ENCODE peak calls at places on chromosomes 6 and 20, in ten cellular contexts. One of them, this sample, is unnamed.

GRCh38 chr6:26739811-26740210 is 80.3 kb upstream of the ZNF322 start:
- DNase-seq in coronary artery: no peak
- DNase-seq in mucosa of descending colon: no peak
- DNase-seq in keratinocyte: no peak
- DNase-seq in neural crest cell: no peak
- DNase-seq in IMR-90: no peak
- DNase-seq in GM20000: no peak
- DNase-seq in foreskin fibroblast: no peak
- DNase-seq in sigmoid colon: no peak
- DNase-seq in endothelial cell: no peak
- DNase-seq in this sample: peak; percentile 3

GRCh38 chr6:100464162-100464851 is 414 bp downstream of the SIM1 start:
- DNase-seq in coronary artery: no peak
- DNase-seq in mucosa of descending colon: no peak
- DNase-seq in keratinocyte: no peak
- DNase-seq in neural crest cell: no peak
- DNase-seq in IMR-90: no peak
- DNase-seq in GM20000: no peak
- DNase-seq in foreskin fibroblast: no peak
- DNase-seq in sigmoid colon: no peak
- DNase-seq in endothelial cell: peak; percentile 30
- DNase-seq in this sample: no peak

GRCh38 chr6:147285087-147285855 is 81.1 kb downstream of the STXBP5 start:
- DNase-seq in coronary artery: no peak
- DNase-seq in mucosa of descending colon: no peak
- DNase-seq in keratinocyte: no peak
- DNase-seq in neural crest cell: no peak
- DNase-seq in IMR-90: peak; percentile 65
- DNase-seq in GM20000: peak; percentile 15
- DNase-seq in foreskin fibroblast: peak; percentile 25
- DNase-seq in sigmoid colon: no peak
- DNase-seq in endothelial cell: no peak
- DNase-seq in this sample: no peak

GRCh38 chr6:43274916-43275597 is 23.0 kb upstream of the SLC22A7 start:
- DNase-seq in coronary artery: no peak
- DNase-seq in mucosa of descending colon: peak; percentile 90
- DNase-seq in keratinocyte: no peak
- DNase-seq in neural crest cell: no peak
- DNase-seq in IMR-90: no peak
- DNase-seq in GM20000: peak; percentile 82
- DNase-seq in foreskin fibroblast: no peak
- DNase-seq in sigmoid colon: no peak
- DNase-seq in endothelial cell: no peak
- DNase-seq in this sample: no peak

GRCh38 chr6:71446084-71446869 is 157.7 kb downstream of the OGFRL1 start:
- DNase-seq in coronary artery: no peak
- DNase-seq in mucosa of descending colon: no peak
- DNase-seq in keratinocyte: no peak
- DNase-seq in neural crest cell: no peak
- DNase-seq in IMR-90: no peak
- DNase-seq in GM20000: no peak
- DNase-seq in foreskin fibroblast: peak; percentile 11
- DNase-seq in sigmoid colon: no peak
- DNase-seq in endothelial cell: no peak
- DNase-seq in this sample: no peak

GRCh38 chr20:34947336-34947735 is 8.3 kb downstream of the GSS start:
- DNase-seq in coronary artery: no peak
- DNase-seq in mucosa of descending colon: no peak
- DNase-seq in keratinocyte: no peak
- DNase-seq in neural crest cell: no peak
- DNase-seq in IMR-90: no peak
- DNase-seq in GM20000: no peak
- DNase-seq in foreskin fibroblast: no peak
- DNase-seq in sigmoid colon: no peak
- DNase-seq in endothelial cell: no peak
- DNase-seq in this sample: no peak

GRCh38 chr6:44223471-44224153 is at the start of gene SLC29A1:
- DNase-seq in coronary artery: peak; percentile 86
- DNase-seq in mucosa of descending colon: peak; percentile 87
- DNase-seq in keratinocyte: no peak
- DNase-seq in neural crest cell: peak; percentile 67
- DNase-seq in IMR-90: peak; percentile 28
- DNase-seq in GM20000: peak; percentile 97
- DNase-seq in foreskin fibroblast: peak; percentile 54
- DNase-seq in sigmoid colon: peak; percentile 91
- DNase-seq in endothelial cell: peak; percentile 80
- DNase-seq in this sample: no peak

GRCh38 chr6:110020888-110021287 is 42.8 kb downstream of the GPR6 start:
- DNase-seq in coronary artery: no peak
- DNase-seq in mucosa of descending colon: no peak
- DNase-seq in keratinocyte: no peak
- DNase-seq in neural crest cell: no peak
- DNase-seq in IMR-90: no peak
- DNase-seq in GM20000: no peak
- DNase-seq in foreskin fibroblast: no peak
- DNase-seq in sigmoid colon: no peak
- DNase-seq in endothelial cell: peak; percentile 24
- DNase-seq in this sample: no peak

GRCh38 chr20:13771853-13772453 is 12.8 kb downstream of the ESF1 start:
- DNase-seq in coronary artery: no peak
- DNase-seq in mucosa of descending colon: no peak
- DNase-seq in keratinocyte: no peak
- DNase-seq in neural crest cell: no peak
- DNase-seq in IMR-90: peak; percentile 27
- DNase-seq in GM20000: peak; percentile 32
- DNase-seq in foreskin fibroblast: no peak
- DNase-seq in sigmoid colon: no peak
- DNase-seq in endothelial cell: no peak
- DNase-seq in this sample: no peak
- TF ChIP-seq CTCF in coronary artery: peak; percentile 34
- TF ChIP-seq CTCF in mucosa of descending colon: no peak
- TF ChIP-seq CTCF in keratinocyte: peak; percentile 2
- TF ChIP-seq CTCF in neural crest cell: peak; percentile 70
- TF ChIP-seq CTCF in IMR-90: peak; percentile 51
- TF ChIP-seq CTCF in GM20000: no peak
- TF ChIP-seq CTCF in foreskin fibroblast: peak; percentile 27
- TF ChIP-seq CTCF in sigmoid colon: peak; percentile 22
- TF ChIP-seq CTCF in endothelial cell: peak; percentile 79
- TF ChIP-seq CTCF in this sample: peak; percentile 62

GRCh38 chr6:134640229-134640628 is 309.7 kb downstream of the ALDH8A1 start:
- DNase-seq in coronary artery: no peak
- DNase-seq in mucosa of descending colon: no peak
- DNase-seq in keratinocyte: no peak
- DNase-seq in neural crest cell: no peak
- DNase-seq in IMR-90: no peak
- DNase-seq in GM20000: no peak
- DNase-seq in foreskin fibroblast: no peak
- DNase-seq in sigmoid colon: no peak
- DNase-seq in endothelial cell: no peak
- DNase-seq in this sample: no peak
- TF ChIP-seq CTCF in coronary artery: no peak
- TF ChIP-seq CTCF in mucosa of descending colon: no peak
- TF ChIP-seq CTCF in keratinocyte: no peak
- TF ChIP-seq CTCF in neural crest cell: no peak
- TF ChIP-seq CTCF in IMR-90: no peak
- TF ChIP-seq CTCF in GM20000: no peak
- TF ChIP-seq CTCF in foreskin fibroblast: no peak
- TF ChIP-seq CTCF in sigmoid colon: no peak
- TF ChIP-seq CTCF in endothelial cell: no peak
- TF ChIP-seq CTCF in this sample: no peak

GRCh38 chr6:35295036-35295435 is 2.6 kb upstream of the DEF6 start:
- DNase-seq in coronary artery: no peak
- DNase-seq in mucosa of descending colon: no peak
- DNase-seq in keratinocyte: no peak
- DNase-seq in neural crest cell: no peak
- DNase-seq in IMR-90: no peak
- DNase-seq in GM20000: no peak
- DNase-seq in foreskin fibroblast: no peak
- DNase-seq in sigmoid colon: peak; percentile 57
- DNase-seq in endothelial cell: no peak
- DNase-seq in this sample: no peak

GRCh38 chr6:35293681-35294080 is 3.9 kb upstream of the DEF6 start:
- DNase-seq in coronary artery: no peak
- DNase-seq in mucosa of descending colon: no peak
- DNase-seq in keratinocyte: no peak
- DNase-seq in neural crest cell: no peak
- DNase-seq in IMR-90: no peak
- DNase-seq in GM20000: no peak
- DNase-seq in foreskin fibroblast: no peak
- DNase-seq in sigmoid colon: peak; percentile 48
- DNase-seq in endothelial cell: no peak
- DNase-seq in this sample: no peak

GRCh38 chr6:35292494-35292893 is 5.1 kb upstream of the DEF6 start:
- DNase-seq in coronary artery: no peak
- DNase-seq in mucosa of descending colon: no peak
- DNase-seq in keratinocyte: no peak
- DNase-seq in neural crest cell: no peak
- DNase-seq in IMR-90: no peak
- DNase-seq in GM20000: no peak
- DNase-seq in foreskin fibroblast: no peak
- DNase-seq in sigmoid colon: peak; percentile 57
- DNase-seq in endothelial cell: no peak
- DNase-seq in this sample: no peak

GRCh38 chr6:35295521-35296315 is 1.9 kb upstream of the DEF6 start:
- DNase-seq in coronary artery: no peak
- DNase-seq in mucosa of descending colon: no peak
- DNase-seq in keratinocyte: no peak
- DNase-seq in neural crest cell: no peak
- DNase-seq in IMR-90: no peak
- DNase-seq in GM20000: no peak
- DNase-seq in foreskin fibroblast: no peak
- DNase-seq in sigmoid colon: peak; percentile 52
- DNase-seq in endothelial cell: no peak
- DNase-seq in this sample: no peak

DNA sequence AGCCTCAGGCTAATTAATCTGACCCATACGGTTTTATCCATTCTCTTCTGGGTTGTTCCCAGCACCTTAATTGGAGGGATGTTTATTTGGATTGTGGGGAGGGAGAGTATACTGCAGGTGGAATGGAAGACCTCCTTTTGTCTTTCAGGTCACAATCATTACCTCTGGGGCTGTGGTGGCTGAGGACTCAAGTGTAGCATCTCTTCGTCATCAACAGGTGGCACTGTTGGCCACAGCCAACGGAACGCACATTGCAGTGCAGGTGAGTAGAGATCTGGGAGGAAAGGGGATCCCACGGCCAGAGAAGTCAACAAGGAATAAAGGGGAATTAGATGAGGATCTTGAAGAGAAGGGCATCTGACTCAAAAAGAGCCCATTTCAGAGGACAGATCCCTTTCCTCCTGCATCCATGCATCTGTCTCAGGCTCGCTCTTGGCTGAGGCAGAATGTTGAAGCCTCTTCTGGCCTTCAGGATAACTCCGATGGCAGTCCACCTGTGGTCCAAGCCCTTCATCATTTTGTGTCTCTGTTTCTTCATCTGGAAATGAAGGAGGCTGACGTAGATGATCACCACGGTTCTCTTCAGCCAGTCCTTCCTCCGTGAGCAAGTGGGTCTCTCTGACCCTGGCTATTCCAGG is 3.2 kb upstream of the DEF6 start:
- DNase-seq in coronary artery: no peak
- DNase-seq in mucosa of descending colon: no peak
- DNase-seq in keratinocyte: no peak
- DNase-seq in neural crest cell: peak; percentile 20
- DNase-seq in IMR-90: peak; percentile 38
- DNase-seq in GM20000: peak; percentile 74
- DNase-seq in foreskin fibroblast: peak; percentile 17
- DNase-seq in sigmoid colon: peak; percentile 71
- DNase-seq in endothelial cell: peak; percentile 31
- DNase-seq in this sample: no peak
- TF ChIP-seq CTCF in coronary artery: peak; percentile 32
- TF ChIP-seq CTCF in mucosa of descending colon: peak; percentile 69
- TF ChIP-seq CTCF in keratinocyte: peak; percentile 85
- TF ChIP-seq CTCF in neural crest cell: peak; percentile 79
- TF ChIP-seq CTCF in IMR-90: peak; percentile 63
- TF ChIP-seq CTCF in GM20000: peak; percentile 80
- TF ChIP-seq CTCF in foreskin fibroblast: peak; percentile 64
- TF ChIP-seq CTCF in sigmoid colon: peak; percentile 70
- TF ChIP-seq CTCF in endothelial cell: peak; percentile 62
- TF ChIP-seq CTCF in this sample: peak; percentile 70

GRCh38 chr6:135905604-135906300 is 54.3 kb downstream of the PDE7B start:
- DNase-seq in coronary artery: no peak
- DNase-seq in mucosa of descending colon: no peak
- DNase-seq in keratinocyte: no peak
- DNase-seq in neural crest cell: no peak
- DNase-seq in IMR-90: no peak
- DNase-seq in GM20000: no peak
- DNase-seq in foreskin fibroblast: no peak
- DNase-seq in sigmoid colon: no peak
- DNase-seq in endothelial cell: no peak
- DNase-seq in this sample: no peak

GRCh38 chr6:135910943-135911618 is 59.6 kb downstream of the PDE7B start:
- DNase-seq in coronary artery: no peak
- DNase-seq in mucosa of descending colon: no peak
- DNase-seq in keratinocyte: no peak
- DNase-seq in neural crest cell: no peak
- DNase-seq in IMR-90: no peak
- DNase-seq in GM20000: no peak
- DNase-seq in foreskin fibroblast: no peak
- DNase-seq in sigmoid colon: no peak
- DNase-seq in endothelial cell: no peak
- DNase-seq in this sample: no peak

GRCh38 chr6:135913785-135914184 is 62.3 kb downstream of the PDE7B start:
- DNase-seq in coronary artery: no peak
- DNase-seq in mucosa of descending colon: no peak
- DNase-seq in keratinocyte: no peak
- DNase-seq in neural crest cell: no peak
- DNase-seq in IMR-90: no peak
- DNase-seq in GM20000: no peak
- DNase-seq in foreskin fibroblast: no peak
- DNase-seq in sigmoid colon: no peak
- DNase-seq in endothelial cell: no peak
- DNase-seq in this sample: no peak

GRCh38 chr6:135906542-135906941 is 55.0 kb downstream of the PDE7B start:
- DNase-seq in coronary artery: no peak
- DNase-seq in mucosa of descending colon: no peak
- DNase-seq in keratinocyte: peak; percentile 17
- DNase-seq in neural crest cell: no peak
- DNase-seq in IMR-90: peak; percentile 79
- DNase-seq in GM20000: no peak
- DNase-seq in foreskin fibroblast: peak; percentile 11
- DNase-seq in sigmoid colon: no peak
- DNase-seq in endothelial cell: no peak
- DNase-seq in this sample: no peak

DNA sequence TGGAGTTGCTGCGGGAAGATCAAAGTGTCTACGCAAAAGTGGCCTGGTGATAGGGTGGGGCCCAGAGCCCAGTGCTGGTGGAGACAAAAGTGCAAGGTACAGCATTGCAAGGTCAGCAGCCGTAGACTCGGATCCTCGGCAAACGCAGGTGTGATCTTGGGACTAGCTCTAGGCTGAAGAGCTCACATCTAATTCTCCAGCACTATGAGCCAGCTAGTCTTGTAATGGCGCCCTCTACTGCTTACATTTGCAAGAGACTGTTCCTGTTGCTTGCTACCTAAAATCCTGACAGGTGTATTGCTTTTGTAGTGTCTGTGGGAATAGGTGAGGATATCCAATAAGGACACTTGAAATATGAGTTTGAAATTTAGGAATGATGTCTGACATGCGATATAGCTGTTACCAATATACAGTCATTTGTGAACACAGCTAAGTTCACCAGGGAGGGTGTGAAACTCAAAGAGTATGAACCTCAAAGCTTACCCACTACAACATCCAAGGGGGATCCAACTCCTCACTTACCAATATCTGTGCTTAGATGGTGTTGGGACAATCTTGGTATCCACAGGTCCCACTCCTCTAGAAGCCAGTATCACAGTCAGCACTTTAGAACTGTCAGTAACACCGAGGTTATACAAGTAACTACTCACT is 58.4 kb downstream of the PDE7B start:
- DNase-seq in coronary artery: no peak
- DNase-seq in mucosa of descending colon: peak; percentile 38
- DNase-seq in keratinocyte: peak; percentile 28
- DNase-seq in neural crest cell: peak; percentile 14
- DNase-seq in IMR-90: peak; percentile 36
- DNase-seq in GM20000: peak; percentile 70
- DNase-seq in foreskin fibroblast: no peak
- DNase-seq in sigmoid colon: no peak
- DNase-seq in endothelial cell: peak; percentile 64
- DNase-seq in this sample: no peak
- TF ChIP-seq CTCF in coronary artery: no peak
- TF ChIP-seq CTCF in mucosa of descending colon: no peak
- TF ChIP-seq CTCF in keratinocyte: peak; percentile 79
- TF ChIP-seq CTCF in neural crest cell: peak; percentile 59
- TF ChIP-seq CTCF in IMR-90: peak; percentile 36
- TF ChIP-seq CTCF in GM20000: peak; percentile 71
- TF ChIP-seq CTCF in foreskin fibroblast: peak; percentile 23
- TF ChIP-seq CTCF in sigmoid colon: no peak
- TF ChIP-seq CTCF in endothelial cell: peak; percentile 44
- TF ChIP-seq CTCF in this sample: peak; percentile 43

This sample was measured in osteocyte.